ENCODE peak calls at places on chromosomes 12 and 14, in five cellular contexts. P is GM23338, B is stomach, Y is heart right ventricle, N is gastrocnemius medialis. K is an unnamed sample. For H3K36me3, the result is how much of the 10 kb centered on the place peaks cover.

GRCh38 chr12:51863921-51864700 is 15.6 kb upstream of the FIGNL2 start:
- DNase-seq in P (peak), B (no peak), Y (no peak), N (no peak), K (no peak)

GRCh38 chr14:64510825-64511679 is 6.5 kb downstream of the ZBTB1 start:
- DNase-seq in P (peak), B (peak), Y (no peak), N (peak), K (peak)

GRCh38 chr12:12091977-12092663 is 21.4 kb downstream of the BCL2L14 start:
- DNase-seq in P (no peak), B (no peak), Y (no peak), N (no peak), K (no peak)

GRCh38 chr14:50846171-50846880 is 15.4 kb upstream of the NIN start:
- DNase-seq in P (no peak), B (no peak), Y (no peak), N (no peak), K (peak)

GRCh38 chr12:113766133-113766879 is 199.8 kb downstream of the RBM19 start:
- DNase-seq in P (peak), B (no peak), Y (no peak), N (no peak), K (no peak)

GRCh38 chr12:95066091-95066855 is 7.1 kb downstream of the NR2C1 start:
- DNase-seq in P (no peak), B (no peak), Y (no peak), N (no peak), K (no peak)

GRCh38 chr14:66117600-66117999 is 368.6 kb upstream of the CCDC196 start:
- DNase-seq in P (no peak), B (no peak), Y (no peak), N (no peak), K (peak)

GRCh38 chr12:115229517-115229916 is 545.5 kb upstream of the TBX3 start:
- DNase-seq in P (no peak), B (no peak), Y (no peak), N (no peak), K (no peak)

GRCh38 chr14:88025350-88025749 is 20.4 kb downstream of the GPR65 start:
- DNase-seq in P (no peak), B (no peak), Y (no peak), N (no peak), K (no peak)

GRCh38 chr12:57815177-57816000 is 3.1 kb downstream of the AVIL start:
- DNase-seq in P (peak), B (no peak), Y (no peak), N (no peak), K (no peak)

GRCh38 chr12:87511371-87511770 is 517.8 kb downstream of the C12orf50 start:
- DNase-seq in P (no peak), B (no peak), Y (no peak), N (no peak), K (no peak)

GRCh38 chr14:78701246-78701645 is 531.1 kb downstream of the NRXN3 start:
- DNase-seq in P (no peak), B (no peak), Y (no peak), N (no peak), K (peak)

GRCh38 chr12:31965090-31965489 is 5.9 kb downstream of the RESF1 start:
- DNase-seq in P (peak), B (no peak), Y (no peak), N (no peak), K (no peak)

GRCh38 chr12:102376781-102377180 is 103.6 kb downstream of the IGF1 start:
- DNase-seq in P (no peak), B (no peak), Y (no peak), N (no peak), K (no peak)

GRCh38 chr14:25833341-25834121 is 764.3 kb downstream of the NOVA1 start:
- DNase-seq in P (peak), B (peak), Y (no peak), N (no peak), K (peak)

GRCh38 chr12:75965661-75966060 is 65.9 kb downstream of the PHLDA1 start:
- DNase-seq in P (no peak), B (no peak), Y (no peak), N (no peak), K (no peak)
- H3K27ac ChIP-seq in P (no peak), B (no peak), Y (no peak), N (no peak), K (no peak)

GRCh38 chr12:122057007-122057735 is 21.4 kb upstream of the MLXIP start:
- DNase-seq in P (no peak), B (no peak), Y (no peak), N (no peak), K (no peak)
- TF ChIP-seq CTCF in P (no peak), B (no peak), Y (no peak), N (no peak), K (no peak)

GRCh38 chr14:101055106-101055662 is 151.7 kb upstream of the RTL1 start:
- DNase-seq in P (no peak), B (no peak), Y (no peak), N (no peak), K (no peak)

GRCh38 chr14:101054671-101055070 is 151.1 kb upstream of the RTL1 start:
- DNase-seq in P (no peak), B (no peak), Y (no peak), N (no peak), K (no peak)

GRCh38 chr14:101057394-101057793 is 153.9 kb upstream of the RTL1 start:
- DNase-seq in P (no peak), B (no peak), Y (no peak), N (no peak), K (no peak)

GRCh38 chr14:101056446-101056845 is 152.9 kb upstream of the RTL1 start:
- DNase-seq in P (no peak), B (no peak), Y (no peak), N (no peak), K (no peak)

GRCh38 chr14:101055776-101056374 is 152.4 kb upstream of the RTL1 start:
- DNase-seq in P (no peak), B (no peak), Y (no peak), N (no peak), K (no peak)
- H3K36me3 ChIP-seq in P (under half), B (under half), Y (under half), N (under half), K (half or more)

DNA sequence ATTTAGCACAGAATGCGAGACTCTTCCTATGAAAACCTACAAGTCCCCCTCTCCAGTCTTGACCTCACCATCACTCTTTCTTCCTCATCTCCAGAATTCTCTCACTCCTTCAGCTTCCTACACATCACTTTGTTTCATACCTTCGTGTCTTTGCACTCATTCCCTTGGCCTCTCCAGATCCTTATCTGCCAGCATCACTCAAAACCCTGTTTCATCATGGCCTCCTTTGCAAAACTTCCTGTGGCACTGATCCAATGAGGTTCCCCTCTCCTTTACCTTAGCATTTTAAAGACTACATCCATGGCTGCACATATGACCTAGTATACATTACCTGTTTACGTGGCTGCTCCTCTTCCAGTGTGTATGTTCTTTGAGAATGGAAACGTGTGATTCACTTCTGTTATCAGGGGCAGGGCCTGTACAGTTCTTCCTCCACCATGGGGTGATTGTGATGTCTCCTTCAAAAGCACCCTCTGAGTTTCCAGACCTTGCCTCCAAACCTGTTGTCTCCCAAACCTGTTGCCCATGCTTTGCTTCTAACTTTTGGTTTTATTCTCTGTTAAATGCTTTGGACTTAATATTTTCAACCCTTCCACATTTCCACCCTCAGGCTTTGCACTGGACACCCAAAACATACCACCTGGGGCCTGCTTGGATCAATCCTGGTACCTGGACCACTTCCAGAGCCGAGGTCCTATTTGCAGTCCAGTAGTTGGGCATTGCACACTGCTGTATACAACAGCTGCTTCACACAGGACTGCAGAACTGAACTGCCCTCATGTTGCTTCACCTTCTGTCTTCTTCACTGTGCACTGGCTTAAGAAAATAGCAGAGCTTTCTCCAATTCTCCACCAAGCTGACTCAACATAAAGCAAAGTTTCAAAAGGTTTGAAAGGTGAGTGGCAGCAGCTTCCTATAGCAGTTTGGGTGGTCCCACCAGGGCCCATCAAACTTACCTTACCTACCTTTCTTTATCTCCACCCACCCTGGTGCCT is 131.7 kb downstream of the LLPH start:
- DNase-seq in P (no peak), B (no peak), Y (no peak), N (no peak), K (no peak)
- H3K27ac ChIP-seq in P (no peak), B (no peak), Y (no peak), N (no peak), K (no peak)

GRCh38 chr14:54642121-54642520 is 75.2 kb downstream of the SAMD4A start:
- DNase-seq in P (no peak), B (no peak), Y (no peak), N (no peak), K (no peak)

GRCh38 chr14:54640480-54640879 is 73.6 kb downstream of the SAMD4A start:
- DNase-seq in P (no peak), B (no peak), Y (no peak), N (no peak), K (no peak)

GRCh38 chr14:54646576-54647130 is 79.7 kb downstream of the SAMD4A start:
- DNase-seq in P (no peak), B (no peak), Y (no peak), N (no peak), K (no peak)

GRCh38 chr14:54643696-54644176 is 76.8 kb downstream of the SAMD4A start:
- DNase-seq in P (no peak), B (no peak), Y (no peak), N (no peak), K (no peak)

GRCh38 chr14:54642950-54643695 is 76.2 kb downstream of the SAMD4A start:
- DNase-seq in P (peak), B (no peak), Y (no peak), N (no peak), K (no peak)
- TF ChIP-seq CTCF in P (peak), B (no peak), Y (no peak), N (peak), K (peak)